ENCODE peak calls at places on chromosomes 11 and 22, in six cellular contexts. One of them, this sample, is unnamed.
A peak's percentile ranks its signal among the peaks of the same experiment; 100 is the strongest.

GRCh38 chr11:2207212-2207611 is 35.6 kb upstream of the TH start:
- DNase-seq in NCI-H1105 treated with DMSO at 0.1 percent for 48 hours: no peak
- DNase-seq in astrocyte of the spinal cord: no peak
- DNase-seq in NCI-H524: no peak
- DNase-seq in activated CD4-positive, alpha-beta T cell treated with anti-CD3 and anti-CD28 coated beads, Interleukin-2, amount 50 U/mL, for 1 hour: no peak
- DNase-seq in NCI-H1694: no peak
- DNase-seq in this sample: no peak

GRCh38 chr11:46223252-46223513 is 54.3 kb upstream of the CREB3L1 start:
- DNase-seq in NCI-H1105 treated with DMSO at 0.1 percent for 48 hours: no peak
- DNase-seq in astrocyte of the spinal cord: no peak
- DNase-seq in NCI-H524: no peak
- DNase-seq in activated CD4-positive, alpha-beta T cell treated with anti-CD3 and anti-CD28 coated beads, Interleukin-2, amount 50 U/mL, for 1 hour: no peak
- DNase-seq in NCI-H1694: no peak
- DNase-seq in this sample: no peak

GRCh38 chr22:31935961-31936635 is 8.2 kb upstream of the YWHAH start:
- DNase-seq in NCI-H1105 treated with DMSO at 0.1 percent for 48 hours: no peak
- DNase-seq in astrocyte of the spinal cord: no peak
- DNase-seq in NCI-H524: no peak
- DNase-seq in activated CD4-positive, alpha-beta T cell treated with anti-CD3 and anti-CD28 coated beads, Interleukin-2, amount 50 U/mL, for 1 hour: no peak
- DNase-seq in NCI-H1694: no peak
- DNase-seq in this sample: no peak

GRCh38 chr22:45960477-45961386 is 16.2 kb downstream of the WNT7B start:
- DNase-seq in NCI-H1105 treated with DMSO at 0.1 percent for 48 hours: no peak
- DNase-seq in astrocyte of the spinal cord: no peak
- DNase-seq in NCI-H524: no peak
- DNase-seq in activated CD4-positive, alpha-beta T cell treated with anti-CD3 and anti-CD28 coated beads, Interleukin-2, amount 50 U/mL, for 1 hour: no peak
- DNase-seq in NCI-H1694: no peak
- DNase-seq in this sample: no peak

GRCh38 chr11:119093951-119094815 is 7.5 kb downstream of the DPAGT1 start:
- DNase-seq in NCI-H1105 treated with DMSO at 0.1 percent for 48 hours: no peak
- DNase-seq in astrocyte of the spinal cord: peak; percentile 39
- DNase-seq in NCI-H524: no peak
- DNase-seq in activated CD4-positive, alpha-beta T cell treated with anti-CD3 and anti-CD28 coated beads, Interleukin-2, amount 50 U/mL, for 1 hour: peak; percentile 41
- DNase-seq in NCI-H1694: no peak
- DNase-seq in this sample: no peak

GRCh38 chr22:38144025-38144405 is 33.5 kb upstream of the BAIAP2L2 start:
- DNase-seq in NCI-H1105 treated with DMSO at 0.1 percent for 48 hours: no peak
- DNase-seq in astrocyte of the spinal cord: no peak
- DNase-seq in NCI-H524: peak; percentile 44
- DNase-seq in activated CD4-positive, alpha-beta T cell treated with anti-CD3 and anti-CD28 coated beads, Interleukin-2, amount 50 U/mL, for 1 hour: no peak
- DNase-seq in NCI-H1694: no peak
- DNase-seq in this sample: no peak

GRCh38 chr22:39179401-39179827 is 26.9 kb upstream of the CBX7 start:
- DNase-seq in NCI-H1105 treated with DMSO at 0.1 percent for 48 hours: no peak
- DNase-seq in astrocyte of the spinal cord: no peak
- DNase-seq in NCI-H524: no peak
- DNase-seq in activated CD4-positive, alpha-beta T cell treated with anti-CD3 and anti-CD28 coated beads, Interleukin-2, amount 50 U/mL, for 1 hour: no peak
- DNase-seq in NCI-H1694: no peak
- DNase-seq in this sample: no peak

GRCh38 chr11:45930951-45931563 is 8.6 kb downstream of the LARGE2 start:
- DNase-seq in NCI-H1105 treated with DMSO at 0.1 percent for 48 hours: no peak
- DNase-seq in astrocyte of the spinal cord: no peak
- DNase-seq in NCI-H524: no peak
- DNase-seq in activated CD4-positive, alpha-beta T cell treated with anti-CD3 and anti-CD28 coated beads, Interleukin-2, amount 50 U/mL, for 1 hour: no peak
- DNase-seq in NCI-H1694: no peak
- DNase-seq in this sample: no peak

GRCh38 chr11:88414981-88415391 is 77.5 kb upstream of the CTSC start:
- DNase-seq in NCI-H1105 treated with DMSO at 0.1 percent for 48 hours: peak; percentile 13
- DNase-seq in astrocyte of the spinal cord: peak; percentile 27
- DNase-seq in NCI-H524: no peak
- DNase-seq in activated CD4-positive, alpha-beta T cell treated with anti-CD3 and anti-CD28 coated beads, Interleukin-2, amount 50 U/mL, for 1 hour: no peak
- DNase-seq in NCI-H1694: no peak
- DNase-seq in this sample: no peak

GRCh38 chr22:24592846-24593809 is at the start of gene LRRC75B:
- DNase-seq in NCI-H1105 treated with DMSO at 0.1 percent for 48 hours: peak; percentile 48
- DNase-seq in astrocyte of the spinal cord: peak; percentile 85
- DNase-seq in NCI-H524: no peak
- DNase-seq in activated CD4-positive, alpha-beta T cell treated with anti-CD3 and anti-CD28 coated beads, Interleukin-2, amount 50 U/mL, for 1 hour: no peak
- DNase-seq in NCI-H1694: peak; percentile 43
- DNase-seq in this sample: peak; percentile 55

GRCh38 chr22:45642966-45643365 is 28.7 kb upstream of the ATXN10 start:
- DNase-seq in NCI-H1105 treated with DMSO at 0.1 percent for 48 hours: no peak
- DNase-seq in astrocyte of the spinal cord: no peak
- DNase-seq in NCI-H524: no peak
- DNase-seq in activated CD4-positive, alpha-beta T cell treated with anti-CD3 and anti-CD28 coated beads, Interleukin-2, amount 50 U/mL, for 1 hour: no peak
- DNase-seq in NCI-H1694: no peak
- DNase-seq in this sample: no peak

GRCh38 chr11:35218956-35219355 is 80.0 kb downstream of the CD44 start:
- DNase-seq in NCI-H1105 treated with DMSO at 0.1 percent for 48 hours: no peak
- DNase-seq in astrocyte of the spinal cord: peak; percentile 59
- DNase-seq in NCI-H524: no peak
- DNase-seq in activated CD4-positive, alpha-beta T cell treated with anti-CD3 and anti-CD28 coated beads, Interleukin-2, amount 50 U/mL, for 1 hour: no peak
- DNase-seq in NCI-H1694: no peak
- DNase-seq in this sample: no peak

GRCh38 chr11:123221074-123221473 is 26.0 kb upstream of the CLMP start:
- DNase-seq in NCI-H1105 treated with DMSO at 0.1 percent for 48 hours: no peak
- DNase-seq in astrocyte of the spinal cord: no peak
- DNase-seq in NCI-H524: no peak
- DNase-seq in activated CD4-positive, alpha-beta T cell treated with anti-CD3 and anti-CD28 coated beads, Interleukin-2, amount 50 U/mL, for 1 hour: no peak
- DNase-seq in NCI-H1694: no peak
- DNase-seq in this sample: no peak

GRCh38 chr22:27842994-27843431 is 41.5 kb upstream of the MN1 start:
- DNase-seq in NCI-H1105 treated with DMSO at 0.1 percent for 48 hours: no peak
- DNase-seq in astrocyte of the spinal cord: no peak
- DNase-seq in NCI-H524: peak; percentile 7
- DNase-seq in activated CD4-positive, alpha-beta T cell treated with anti-CD3 and anti-CD28 coated beads, Interleukin-2, amount 50 U/mL, for 1 hour: no peak
- DNase-seq in NCI-H1694: peak; percentile 60
- DNase-seq in this sample: no peak

GRCh38 chr11:73277467-73277866 is 5.3 kb downstream of the P2RY6 start:
- DNase-seq in NCI-H1105 treated with DMSO at 0.1 percent for 48 hours: no peak
- DNase-seq in astrocyte of the spinal cord: no peak
- DNase-seq in NCI-H524: no peak
- DNase-seq in activated CD4-positive, alpha-beta T cell treated with anti-CD3 and anti-CD28 coated beads, Interleukin-2, amount 50 U/mL, for 1 hour: no peak
- DNase-seq in NCI-H1694: no peak
- DNase-seq in this sample: no peak